ENCODE peak calls at places on chromosomes 5 and 9, in eight cellular contexts. I is substantia nigra; E is EH; R is NCI-H2107; K is activated B cell treated with CpG ODN at 0.5 μM for 24 hours; P is neuronal stem cell; F is stimulated activated CD8-positive, alpha-beta memory T cell treated with anti-CD3 and anti-CD28 coated beads, Interleukin-2, amount 100 ng/mL, for 1 hour; S is cardiac septum. Z is an unnamed sample.

GRCh38 chr5:89728750-89729149 is 680.8 kb downstream of the CETN3 start:
- DNase-seq in I (no peak), E (no peak), R (no peak), K (no peak), P (no peak), F (no peak), S (no peak), Z (no peak)

GRCh38 chr5:172451771-172452197 is 2.5 kb downstream of the SH3PXD2B start:
- DNase-seq in I (no peak), E (peak; percentile 83), R (no peak), K (no peak), P (no peak), F (no peak), S (no peak), Z (no peak)

GRCh38 chr5:136710834-136711233 is 345.5 kb upstream of the TRPC7 start:
- DNase-seq in I (no peak), E (no peak), R (no peak), K (no peak), P (no peak), F (no peak), S (no peak), Z (no peak)

GRCh38 chr5:10315824-10316509 is 8.3 kb upstream of the CMBL start:
- DNase-seq in I (no peak), E (no peak), R (no peak), K (no peak), P (no peak), F (no peak), S (no peak), Z (no peak)

GRCh38 chr5:143396353-143396940 is 7.0 kb downstream of the NR3C1 start:
- DNase-seq in I (no peak), E (no peak), R (no peak), K (no peak), P (no peak), F (no peak), S (no peak), Z (no peak)

GRCh38 chr5:89043676-89044075 is 160.7 kb upstream of the MEF2C start:
- DNase-seq in I (no peak), E (peak; percentile 1), R (no peak), K (no peak), P (no peak), F (no peak), S (no peak), Z (no peak)

GRCh38 chr9:79222483-79222882 is 349.3 kb upstream of the TLE4 start:
- DNase-seq in I (no peak), E (peak; percentile 45), R (no peak), K (no peak), P (no peak), F (no peak), S (no peak), Z (no peak)

GRCh38 chr5:108638021-108638420 is 109.7 kb upstream of the FER start:
- DNase-seq in I (no peak), E (no peak), R (no peak), K (no peak), P (no peak), F (no peak), S (no peak), Z (no peak)

GRCh38 chr9:34310205-34310604 is 18.9 kb downstream of the KIF24 start:
- DNase-seq in I (no peak), E (peak; percentile 16), R (no peak), K (no peak), P (no peak), F (no peak), S (no peak), Z (no peak)

Z was measured in nucleus accumbens.